ENCODE peak calls at places on chromosomes 5 and 9, in seven cellular contexts. M is Right ventricle myocardium inferior; L is activated CD8-positive, alpha-beta memory T cell treated with anti-CD3 and anti-CD28 coated beads, Interleukin-2, amount 50 U/mL, for 4 hours; O is amniotic stem cell; Q is NCI-H1417; P is progenitor cell of endocrine pancreas; F is HuH-7.5. U is an unnamed sample.

GRCh38 chr9:20477940-20478620 is 144.2 kb downstream of the MLLT3 start:
- DNase-seq in M (no peak), L (no peak), O (no peak), Q (no peak), P (no peak), F (no peak), U (no peak)

GRCh38 chr5:171739246-171739645 is 46.4 kb upstream of the SMIM23 start:
- DNase-seq in M (no peak), L (no peak), O (no peak), Q (no peak), P (no peak), F (no peak), U (no peak)

GRCh38 chr9:110655723-110656641 is 12.6 kb upstream of the MUSK start:
- DNase-seq in M (no peak), L (no peak), O (no peak), Q (no peak), P (no peak), F (no peak), U (no peak)

GRCh38 chr9:137053944-137054931 is at the start of gene ENTPD2:
- DNase-seq in M (no peak), L (peak), O (no peak), Q (peak), P (no peak), F (peak), U (peak)

GRCh38 chr5:33257807-33258491 is 182.8 kb upstream of the TARS1 start:
- DNase-seq in M (no peak), L (no peak), O (peak), Q (no peak), P (no peak), F (no peak), U (no peak)

GRCh38 chr9:113572076-113572861 is 108.7 kb downstream of the RGS3 start:
- DNase-seq in M (no peak), L (no peak), O (no peak), Q (no peak), P (no peak), F (no peak), U (no peak)

GRCh38 chr5:173480896-173481295 is 135.6 kb downstream of the BOD1 start:
- DNase-seq in M (no peak), L (no peak), O (no peak), Q (no peak), P (no peak), F (no peak), U (no peak)

GRCh38 chr9:33151007-33151557 is 16.1 kb downstream of the B4GALT1 start:
- DNase-seq in M (no peak), L (no peak), O (peak), Q (peak), P (no peak), F (no peak), U (peak)

GRCh38 chr5:128706269-128706668 is 168.2 kb upstream of the FBN2 start:
- DNase-seq in M (no peak), L (no peak), O (no peak), Q (no peak), P (no peak), F (no peak), U (no peak)

U was measured in HepG2.